ENCODE peak calls at places on chromosomes 7 and 10, in five cellular contexts. B is aorta, E is caudate nucleus, J is Peyer's patch, X is heart left ventricle. Q is an unnamed sample.

GRCh38 chr10:75553550-75553949 is 122.1 kb downstream of the LRMDA start:
- DNase-seq in B (no peak), E (no peak), J (no peak), X (no peak), Q (no peak)

GRCh38 chr10:31977440-31978157 is 49.0 kb upstream of the ARHGAP12 start:
- DNase-seq in B (no peak), E (no peak), J (no peak), X (no peak), Q (no peak)

GRCh38 chr7:152054377-152055230 is 29.1 kb downstream of the GALNT11 start:
- DNase-seq in B (peak), E (no peak), J (no peak), X (no peak), Q (no peak)

GRCh38 chr10:16853201-16853600 is 36.0 kb upstream of the RSU1 start:
- DNase-seq in B (no peak), E (no peak), J (no peak), X (no peak), Q (no peak)

GRCh38 chr10:50322075-50322474 is 70.8 kb upstream of the ASAH2 start:
- DNase-seq in B (no peak), E (no peak), J (no peak), X (no peak), Q (no peak)

GRCh38 chr7:39589323-39590111 is 23.3 kb downstream of the YAE1 start:
- DNase-seq in B (no peak), E (no peak), J (peak), X (no peak), Q (no peak)

GRCh38 chr7:46285856-46286255 is 364.8 kb upstream of the IGFBP3 start:
- DNase-seq in B (no peak), E (no peak), J (no peak), X (no peak), Q (no peak)

GRCh38 chr10:78741541-78741940 is 327.2 kb upstream of the ZMIZ1 start:
- DNase-seq in B (no peak), E (no peak), J (no peak), X (no peak), Q (no peak)

GRCh38 chr10:84191106-84191505 is 3.2 kb upstream of the CDHR1 start:
- DNase-seq in B (no peak), E (no peak), J (peak), X (no peak), Q (no peak)

GRCh38 chr7:148142660-148143248 is 447.8 kb upstream of the C7orf33 start:
- DNase-seq in B (no peak), E (no peak), J (no peak), X (no peak), Q (no peak)

GRCh38 chr7:100604976-100605911 is 3.1 kb downstream of the PCOLCE start:
- DNase-seq in B (peak), E (peak), J (peak), X (peak), Q (peak)

GRCh38 chr10:83542774-83543291 is 596.5 kb upstream of the GHITM start:
- DNase-seq in B (no peak), E (no peak), J (no peak), X (no peak), Q (no peak)

GRCh38 chr7:112866424-112866823 is 76.2 kb upstream of the TMEM168 start:
- DNase-seq in B (no peak), E (no peak), J (no peak), X (no peak), Q (no peak)

GRCh38 chr7:114423218-114423496 is 8.5 kb downstream of the FOXP2 start:
- DNase-seq in B (no peak), E (no peak), J (no peak), X (no peak), Q (no peak)

GRCh38 chr10:104416851-104417250 is 63.2 kb downstream of the CFAP58 start:
- DNase-seq in B (no peak), E (no peak), J (no peak), X (no peak), Q (no peak)

GRCh38 chr10:96338279-96338925 is 20.4 kb downstream of the OPALIN start:
- DNase-seq in B (no peak), E (no peak), J (no peak), X (no peak), Q (no peak)

GRCh38 chr10:49153971-49154370 is 20.1 kb upstream of the FAM170B start:
- DNase-seq in B (no peak), E (no peak), J (no peak), X (no peak), Q (no peak)

GRCh38 chr10:118914626-118915025 is 114.9 kb upstream of the NANOS1 start:
- DNase-seq in B (no peak), E (no peak), J (no peak), X (no peak), Q (no peak)
- H3K27ac ChIP-seq in B (no peak), E (no peak), J (no peak), X (no peak), Q (no peak)

DNA sequence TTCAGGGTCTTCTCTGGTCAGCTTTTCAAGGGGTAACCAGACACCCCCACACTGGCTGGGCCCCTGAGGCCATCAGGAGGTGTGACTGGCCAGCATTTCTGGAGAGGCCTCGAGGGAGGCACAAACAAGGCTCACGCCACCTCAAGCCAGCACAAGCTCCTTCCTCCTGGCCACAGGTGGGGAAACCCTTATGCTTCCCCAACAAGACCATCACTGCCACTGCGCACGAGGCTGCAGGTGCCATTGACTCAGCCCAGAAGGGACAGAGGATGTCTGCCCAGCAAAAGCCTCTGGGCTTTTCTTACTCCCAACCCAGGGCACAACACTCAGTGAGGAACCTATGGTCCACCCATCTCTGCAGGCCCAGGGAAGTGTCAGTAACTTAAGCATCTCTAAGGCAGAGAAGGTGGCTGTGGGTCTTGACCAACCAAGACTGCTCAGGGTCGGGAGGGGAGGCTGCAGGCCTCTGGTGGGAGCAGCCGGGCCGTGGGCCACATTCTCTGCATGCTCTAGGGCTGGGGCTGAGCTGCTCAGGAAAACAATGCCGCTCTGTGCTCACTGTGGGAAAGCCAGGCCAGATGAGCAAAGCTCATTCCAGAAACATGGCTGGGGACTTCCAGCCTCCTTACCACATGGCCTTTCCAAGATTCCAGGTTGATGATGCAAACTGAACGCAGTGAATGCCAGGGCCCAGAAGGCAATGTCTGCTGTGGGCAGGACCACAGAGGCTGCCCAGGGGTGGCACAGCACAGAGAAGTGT is 24.2 kb upstream of the RASSF4 start:
- DNase-seq in B (peak), E (peak), J (no peak), X (peak), Q (no peak)
- H3K27ac ChIP-seq in B (peak), E (peak), J (no peak), X (no peak), Q (no peak)

DNA sequence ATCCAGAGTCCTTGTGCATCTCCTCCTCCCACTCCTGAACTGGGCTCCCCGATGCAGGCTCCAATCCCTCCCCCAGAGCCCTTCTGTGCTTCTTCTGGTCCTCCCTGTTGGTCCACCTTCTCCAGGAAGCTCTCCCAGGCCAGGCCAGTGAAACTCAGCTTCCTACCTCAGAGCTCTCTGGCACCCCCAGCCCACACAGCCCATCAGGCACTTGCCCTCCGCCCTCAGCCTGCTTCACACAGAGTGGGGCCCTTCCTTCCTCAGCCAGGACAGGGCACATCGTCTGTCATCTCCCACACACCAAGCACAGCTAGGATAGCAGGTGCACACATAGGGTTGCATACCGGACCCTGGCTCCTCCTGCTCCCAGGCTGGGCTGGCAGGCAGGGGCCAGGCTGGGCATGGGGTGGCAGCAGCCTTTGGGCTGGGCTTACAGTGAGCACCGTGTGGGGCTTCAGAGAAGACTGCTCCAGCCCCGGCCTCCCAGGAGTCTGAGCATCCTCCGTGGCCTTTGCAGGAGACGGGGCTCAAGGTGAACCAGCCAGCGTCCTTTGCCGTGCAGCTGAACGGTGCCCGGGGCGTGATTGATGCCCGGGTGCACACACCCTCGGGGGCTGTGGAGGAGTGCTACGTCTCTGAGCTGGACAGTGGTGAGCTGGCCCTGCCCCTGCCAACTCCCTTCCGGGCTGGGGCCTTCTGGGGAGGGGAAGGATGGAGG is 6.5 kb upstream of the ATP6V1F start:
- DNase-seq in B (no peak), E (no peak), J (no peak), X (peak), Q (no peak)
- H3K27ac ChIP-seq in B (no peak), E (no peak), J (no peak), X (no peak), Q (no peak)

DNA sequence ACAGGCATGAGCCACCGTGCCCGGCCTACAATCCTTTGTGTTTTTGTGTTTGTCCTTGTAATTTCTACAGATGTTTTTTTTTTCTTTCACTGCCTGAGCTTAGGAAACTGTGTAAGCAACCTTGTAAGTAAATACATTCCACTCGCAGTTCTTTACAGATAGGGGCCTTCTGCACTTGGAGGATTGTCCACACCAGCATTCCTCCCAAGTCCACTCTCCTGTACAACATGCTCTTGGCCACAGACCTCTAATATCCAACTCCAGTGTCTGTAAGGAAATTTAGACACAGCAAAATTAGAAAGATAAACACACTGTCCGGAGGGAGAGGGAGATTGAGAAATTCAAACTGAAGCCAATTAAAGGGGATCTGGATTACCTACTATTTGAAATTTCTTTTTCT is 9.5 kb downstream of the MXI1 start:
- DNase-seq in B (no peak), E (no peak), J (no peak), X (no peak), Q (no peak)
- H3K27ac ChIP-seq in B (peak), E (peak), J (no peak), X (no peak), Q (no peak)

GRCh38 chr7:117562732-117563131 is 82.9 kb downstream of the CFTR start:
- DNase-seq in B (no peak), E (no peak), J (no peak), X (no peak), Q (no peak)
- H3K27ac ChIP-seq in B (no peak), E (no peak), J (no peak), X (no peak), Q (no peak)

DNA sequence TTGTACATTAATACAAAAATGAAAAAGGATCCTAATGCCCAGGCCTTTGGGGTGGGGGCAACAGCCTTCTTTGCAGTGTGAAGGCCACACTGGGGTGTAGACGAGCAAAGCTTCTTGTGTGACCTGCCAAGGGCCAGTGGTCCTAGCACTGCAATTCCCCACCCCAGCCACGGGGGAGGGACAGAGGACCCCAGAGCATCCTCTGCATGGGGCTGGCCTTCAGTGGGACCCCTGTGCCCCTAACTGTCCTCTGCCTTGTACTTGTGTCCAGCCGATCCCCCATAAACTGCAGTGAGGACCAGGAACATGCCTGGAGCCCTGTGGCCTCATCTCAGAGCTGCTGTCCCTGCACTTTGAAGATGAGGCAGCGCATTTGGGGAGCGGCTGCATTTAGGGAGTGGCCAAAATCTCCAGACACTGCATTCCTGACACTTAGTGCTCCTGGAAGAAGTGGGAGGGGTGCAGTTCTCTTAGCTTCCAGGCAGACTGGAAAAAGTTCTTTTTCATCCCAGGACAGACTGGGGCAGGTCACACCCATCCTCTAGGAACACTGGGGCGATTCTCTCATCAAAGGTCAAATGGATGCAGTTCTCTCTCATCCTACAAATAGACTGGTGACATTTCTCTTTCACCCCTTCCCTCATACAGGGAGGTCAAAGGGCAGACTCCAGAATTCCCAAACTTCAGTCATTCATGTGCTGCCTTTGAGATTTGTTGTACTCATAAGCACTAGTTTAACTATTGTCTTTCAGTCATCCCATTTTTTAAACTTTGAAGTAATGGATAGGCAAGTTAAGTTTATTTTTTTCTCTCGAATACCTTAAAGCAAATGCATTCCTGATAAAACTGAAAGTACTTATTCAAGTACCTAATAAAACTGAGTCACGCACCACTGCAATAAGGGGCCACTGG is 922 bp upstream of the MYO1G start:
- DNase-seq in B (peak), E (no peak), J (no peak), X (no peak), Q (no peak)
- H3K27ac ChIP-seq in B (no peak), E (no peak), J (peak), X (no peak), Q (peak)